ENCODE peak calls at places on chromosome 12, in seven cellular contexts. One of them, this sample, is unnamed.

GRCh38 chr12:12592930-12593329 is 18.7 kb upstream of the CREBL2 start:
- DNase-seq in bronchial epithelial cell: peak; percentile 52
- DNase-seq in IMR-90: peak; percentile 61
- DNase-seq in lower leg skin: no peak
- DNase-seq in GM23338: no peak
- DNase-seq in suprapubic skin: no peak
- DNase-seq in RWPE2: no peak
- DNase-seq in this sample: no peak

GRCh38 chr12:70002097-70002911 is 177.3 kb downstream of the MYRFL start:
- DNase-seq in lower leg skin: no peak
- DNase-seq in suprapubic skin: no peak
- DNase-seq in RWPE2: no peak
- DNase-seq in GM23338: no peak
- DNase-seq in bronchial epithelial cell: no peak
- DNase-seq in IMR-90: no peak
- DNase-seq in this sample: peak; percentile 44

GRCh38 chr12:128269108-128269713 is 2.2 kb downstream of the TMEM132C start:
- DNase-seq in GM23338: peak; percentile 1
- DNase-seq in lower leg skin: no peak
- DNase-seq in suprapubic skin: no peak
- DNase-seq in IMR-90: no peak
- DNase-seq in bronchial epithelial cell: no peak
- DNase-seq in RWPE2: no peak
- DNase-seq in this sample: no peak

GRCh38 chr12:53481108-53481442 is 18.2 kb downstream of the MAP3K12 start:
- DNase-seq in RWPE2: no peak
- DNase-seq in bronchial epithelial cell: no peak
- DNase-seq in GM23338: no peak
- DNase-seq in lower leg skin: no peak
- DNase-seq in IMR-90: no peak
- DNase-seq in suprapubic skin: no peak
- DNase-seq in this sample: no peak

GRCh38 chr12:54497883-54498282 is 331 bp downstream of the NCKAP1L start:
- DNase-seq in RWPE2: no peak
- DNase-seq in lower leg skin: no peak
- DNase-seq in GM23338: no peak
- DNase-seq in IMR-90: no peak
- DNase-seq in bronchial epithelial cell: no peak
- DNase-seq in suprapubic skin: no peak
- DNase-seq in this sample: no peak

GRCh38 chr12:107458163-107458562 is 227.4 kb upstream of the PWP1 start:
- DNase-seq in IMR-90: no peak
- DNase-seq in suprapubic skin: no peak
- DNase-seq in bronchial epithelial cell: no peak
- DNase-seq in RWPE2: no peak
- DNase-seq in lower leg skin: no peak
- DNase-seq in GM23338: no peak
- DNase-seq in this sample: no peak

GRCh38 chr12:43740511-43741100 is 18.0 kb downstream of the PUS7L start:
- DNase-seq in suprapubic skin: no peak
- DNase-seq in IMR-90: peak; percentile 14
- DNase-seq in lower leg skin: no peak
- DNase-seq in GM23338: no peak
- DNase-seq in RWPE2: no peak
- DNase-seq in bronchial epithelial cell: no peak
- DNase-seq in this sample: no peak

GRCh38 chr12:71947645-71948105 is 9.0 kb downstream of the TPH2 start:
- DNase-seq in lower leg skin: no peak
- DNase-seq in suprapubic skin: no peak
- DNase-seq in IMR-90: peak; percentile 86
- DNase-seq in GM23338: peak; percentile 98
- DNase-seq in RWPE2: no peak
- DNase-seq in bronchial epithelial cell: peak; percentile 88
- DNase-seq in this sample: peak; percentile 90

GRCh38 chr12:29599397-29599796 is 101.9 kb upstream of the OVCH1 start:
- DNase-seq in lower leg skin: no peak
- DNase-seq in GM23338: no peak
- DNase-seq in suprapubic skin: no peak
- DNase-seq in IMR-90: peak; percentile 44
- DNase-seq in bronchial epithelial cell: no peak
- DNase-seq in RWPE2: no peak
- DNase-seq in this sample: no peak

GRCh38 chr12:62251609-62251958 is 8.6 kb upstream of the USP15 start:
- DNase-seq in lower leg skin: no peak
- DNase-seq in RWPE2: no peak
- DNase-seq in suprapubic skin: no peak
- DNase-seq in GM23338: no peak
- DNase-seq in IMR-90: no peak
- DNase-seq in bronchial epithelial cell: no peak
- DNase-seq in this sample: no peak

GRCh38 chr12:59055204-59055839 is 135.0 kb upstream of the LRIG3 start:
- DNase-seq in lower leg skin: no peak
- DNase-seq in bronchial epithelial cell: peak; percentile 99
- DNase-seq in IMR-90: peak; percentile 83
- DNase-seq in GM23338: no peak
- DNase-seq in RWPE2: no peak
- DNase-seq in suprapubic skin: no peak
- DNase-seq in this sample: peak; percentile 96

GRCh38 chr12:68317047-68317667 is 15.0 kb downstream of the MDM1 start:
- DNase-seq in IMR-90: peak; percentile 68
- DNase-seq in suprapubic skin: no peak
- DNase-seq in lower leg skin: no peak
- DNase-seq in bronchial epithelial cell: peak; percentile 54
- DNase-seq in GM23338: peak; percentile 61
- DNase-seq in RWPE2: no peak
- DNase-seq in this sample: peak; percentile 56

GRCh38 chr12:81992461-81992860 is 233.3 kb upstream of the PPFIA2 start:
- DNase-seq in bronchial epithelial cell: peak; percentile 20
- DNase-seq in GM23338: peak; percentile 56
- DNase-seq in suprapubic skin: no peak
- DNase-seq in lower leg skin: no peak
- DNase-seq in IMR-90: no peak
- DNase-seq in RWPE2: no peak
- DNase-seq in this sample: peak; percentile 37

GRCh38 chr12:99476956-99477355 is 170.6 kb upstream of the GARIN6 start:
- DNase-seq in GM23338: no peak
- DNase-seq in bronchial epithelial cell: no peak
- DNase-seq in IMR-90: no peak
- DNase-seq in RWPE2: no peak
- DNase-seq in lower leg skin: no peak
- DNase-seq in suprapubic skin: no peak
- DNase-seq in this sample: no peak

GRCh38 chr12:96094201-96094600 is 58.8 kb upstream of the LTA4H start:
- DNase-seq in lower leg skin: no peak
- DNase-seq in bronchial epithelial cell: peak; percentile 88
- DNase-seq in IMR-90: no peak
- DNase-seq in RWPE2: peak; percentile 71
- DNase-seq in GM23338: peak; percentile 76
- DNase-seq in suprapubic skin: no peak
- DNase-seq in this sample: peak; percentile 91

GRCh38 chr12:104998423-104999346 is 12.6 kb downstream of the NOPCHAP1 start:
- DNase-seq in bronchial epithelial cell: no peak
- DNase-seq in suprapubic skin: no peak
- DNase-seq in lower leg skin: no peak
- DNase-seq in RWPE2: no peak
- DNase-seq in IMR-90: no peak
- DNase-seq in GM23338: no peak
- DNase-seq in this sample: no peak

GRCh38 chr12:30823140-30823669 is 68.5 kb upstream of the CAPRIN2 start:
- DNase-seq in RWPE2: no peak
- DNase-seq in GM23338: peak; percentile 72
- DNase-seq in suprapubic skin: peak; percentile 65
- DNase-seq in lower leg skin: peak; percentile 87
- DNase-seq in IMR-90: no peak
- DNase-seq in bronchial epithelial cell: no peak
- DNase-seq in this sample: no peak

GRCh38 chr12:26513357-26514043 is 318.1 kb downstream of the SSPN start:
- DNase-seq in lower leg skin: no peak
- DNase-seq in GM23338: no peak
- DNase-seq in IMR-90: no peak
- DNase-seq in RWPE2: no peak
- DNase-seq in suprapubic skin: no peak
- DNase-seq in bronchial epithelial cell: no peak
- DNase-seq in this sample: no peak

GRCh38 chr12:2335517-2335916 is 282.7 kb downstream of the CACNA1C start:
- DNase-seq in bronchial epithelial cell: no peak
- DNase-seq in RWPE2: peak; percentile 23
- DNase-seq in GM23338: no peak
- DNase-seq in lower leg skin: no peak
- DNase-seq in suprapubic skin: no peak
- DNase-seq in IMR-90: peak; percentile 37
- DNase-seq in this sample: no peak

GRCh38 chr12:69602954-69603353 is 7.8 kb downstream of the LRRC10 start:
- DNase-seq in GM23338: peak; percentile 35
- DNase-seq in suprapubic skin: no peak
- DNase-seq in bronchial epithelial cell: peak; percentile 7
- DNase-seq in RWPE2: no peak
- DNase-seq in IMR-90: no peak
- DNase-seq in lower leg skin: no peak
- DNase-seq in this sample: no peak

GRCh38 chr12:64780531-64781373 is 21.5 kb upstream of the GNS start:
- DNase-seq in IMR-90: no peak
- DNase-seq in bronchial epithelial cell: no peak
- DNase-seq in suprapubic skin: peak; percentile 67
- DNase-seq in GM23338: peak; percentile 66
- DNase-seq in RWPE2: peak; percentile 58
- DNase-seq in lower leg skin: peak; percentile 87
- DNase-seq in this sample: peak; percentile 36

GRCh38 chr12:95615735-95616134 is 64.5 kb upstream of the USP44 start:
- DNase-seq in lower leg skin: no peak
- DNase-seq in IMR-90: peak; percentile 79
- DNase-seq in bronchial epithelial cell: no peak
- DNase-seq in GM23338: no peak
- DNase-seq in RWPE2: no peak
- DNase-seq in suprapubic skin: no peak
- DNase-seq in this sample: no peak

GRCh38 chr12:107441906-107442305 is 243.7 kb upstream of the PWP1 start:
- DNase-seq in bronchial epithelial cell: peak; percentile 27
- DNase-seq in lower leg skin: no peak
- DNase-seq in IMR-90: peak; percentile 46
- DNase-seq in RWPE2: no peak
- DNase-seq in suprapubic skin: no peak
- DNase-seq in GM23338: no peak
- DNase-seq in this sample: peak; percentile 17

GRCh38 chr12:7747196-7747595 is at the start of gene CLEC4C:
- DNase-seq in suprapubic skin: no peak
- DNase-seq in bronchial epithelial cell: no peak
- DNase-seq in RWPE2: no peak
- DNase-seq in GM23338: no peak
- DNase-seq in lower leg skin: no peak
- DNase-seq in IMR-90: no peak
- DNase-seq in this sample: no peak

GRCh38 chr12:112901271-112901670 is 5.5 kb upstream of the OAS1 start:
- DNase-seq in RWPE2: no peak
- DNase-seq in bronchial epithelial cell: no peak
- DNase-seq in lower leg skin: no peak
- DNase-seq in IMR-90: no peak
- DNase-seq in GM23338: no peak
- DNase-seq in suprapubic skin: no peak
- DNase-seq in this sample: no peak

GRCh38 chr12:71683633-71684032 is 2.2 kb upstream of the TMEM19 start:
- DNase-seq in lower leg skin: no peak
- DNase-seq in IMR-90: no peak
- DNase-seq in bronchial epithelial cell: no peak
- DNase-seq in suprapubic skin: no peak
- DNase-seq in RWPE2: no peak
- DNase-seq in GM23338: no peak
- DNase-seq in this sample: no peak

GRCh38 chr12:53965251-53966069 is 7.5 kb upstream of the HOXC11 start:
- DNase-seq in bronchial epithelial cell: no peak
- DNase-seq in lower leg skin: no peak
- DNase-seq in IMR-90: no peak
- DNase-seq in suprapubic skin: no peak
- DNase-seq in RWPE2: peak; percentile 47
- DNase-seq in GM23338: peak; percentile 96
- DNase-seq in this sample: no peak

GRCh38 chr12:49121047-49121696 is 10.0 kb downstream of the TUBA1B start:
- DNase-seq in bronchial epithelial cell: peak; percentile 50
- DNase-seq in RWPE2: no peak
- DNase-seq in lower leg skin: no peak
- DNase-seq in IMR-90: peak; percentile 71
- DNase-seq in suprapubic skin: no peak
- DNase-seq in GM23338: peak; percentile 84
- DNase-seq in this sample: peak; percentile 71

GRCh38 chr12:18805516-18806248 is 67.8 kb downstream of the CAPZA3 start:
- DNase-seq in GM23338: peak; percentile 69
- DNase-seq in suprapubic skin: no peak
- DNase-seq in RWPE2: no peak
- DNase-seq in lower leg skin: no peak
- DNase-seq in IMR-90: no peak
- DNase-seq in bronchial epithelial cell: no peak
- DNase-seq in this sample: no peak

GRCh38 chr12:56520025-56520810 is 1.4 kb upstream of the RBMS2 start:
- DNase-seq in RWPE2: no peak
- DNase-seq in IMR-90: peak; percentile 8
- DNase-seq in bronchial epithelial cell: no peak
- DNase-seq in lower leg skin: no peak
- DNase-seq in suprapubic skin: no peak
- DNase-seq in GM23338: peak; percentile 29
- DNase-seq in this sample: no peak

GRCh38 chr12:28878629-28879028 is 270.4 kb upstream of the FAR2 start:
- DNase-seq in GM23338: no peak
- DNase-seq in suprapubic skin: no peak
- DNase-seq in bronchial epithelial cell: no peak
- DNase-seq in lower leg skin: no peak
- DNase-seq in IMR-90: no peak
- DNase-seq in RWPE2: no peak
- DNase-seq in this sample: no peak

GRCh38 chr12:16475521-16475920 is 128.1 kb downstream of the MGST1 start:
- DNase-seq in lower leg skin: no peak
- DNase-seq in suprapubic skin: no peak
- DNase-seq in GM23338: no peak
- DNase-seq in bronchial epithelial cell: no peak
- DNase-seq in RWPE2: no peak
- DNase-seq in IMR-90: no peak
- DNase-seq in this sample: no peak

GRCh38 chr12:65959452-65959851 is 135.2 kb downstream of the HMGA2 start:
- DNase-seq in RWPE2: no peak
- DNase-seq in IMR-90: no peak
- DNase-seq in bronchial epithelial cell: no peak
- DNase-seq in suprapubic skin: no peak
- DNase-seq in lower leg skin: no peak
- DNase-seq in GM23338: no peak
- DNase-seq in this sample: no peak

GRCh38 chr12:132153501-132154340 is 9.5 kb downstream of the NOC4L start:
- DNase-seq in GM23338: peak; percentile 93
- DNase-seq in suprapubic skin: no peak
- DNase-seq in IMR-90: peak; percentile 61
- DNase-seq in bronchial epithelial cell: peak; percentile 27
- DNase-seq in RWPE2: no peak
- DNase-seq in lower leg skin: no peak
- DNase-seq in this sample: peak; percentile 69

GRCh38 chr12:53344824-53345485 is 8.8 kb upstream of the SP7 start:
- DNase-seq in IMR-90: peak; percentile 72
- DNase-seq in RWPE2: no peak
- DNase-seq in lower leg skin: peak; percentile 95
- DNase-seq in bronchial epithelial cell: peak; percentile 56
- DNase-seq in suprapubic skin: peak; percentile 86
- DNase-seq in GM23338: peak; percentile 75
- DNase-seq in this sample: peak; percentile 71

GRCh38 chr12:106978035-106978800 is 8.7 kb downstream of the MTERF2 start:
- DNase-seq in RWPE2: no peak
- DNase-seq in GM23338: no peak
- DNase-seq in bronchial epithelial cell: no peak
- DNase-seq in IMR-90: no peak
- DNase-seq in suprapubic skin: no peak
- DNase-seq in lower leg skin: no peak
- DNase-seq in this sample: no peak

GRCh38 chr12:124778411-124778810 is 85.3 kb downstream of the SCARB1 start:
- DNase-seq in RWPE2: no peak
- DNase-seq in lower leg skin: no peak
- DNase-seq in bronchial epithelial cell: no peak
- DNase-seq in suprapubic skin: no peak
- DNase-seq in IMR-90: no peak
- DNase-seq in GM23338: no peak
- DNase-seq in this sample: no peak

GRCh38 chr12:72547593-72547992 is 275.4 kb downstream of the TRHDE start:
- DNase-seq in bronchial epithelial cell: no peak
- DNase-seq in IMR-90: peak; percentile 72
- DNase-seq in lower leg skin: no peak
- DNase-seq in GM23338: peak; percentile 27
- DNase-seq in suprapubic skin: no peak
- DNase-seq in RWPE2: no peak
- DNase-seq in this sample: peak; percentile 1